ENCODE peak calls at places on chromosomes 5 and 9, in seven cellular contexts. X is effector memory CD4-positive, alpha-beta T cell; S is AG04450; N is stomach; A is H9; G is sigmoid colon; Q is psoas muscle. L is an unnamed sample. For H3K9me3, the result is how much of the 10 kb centered on the place peaks cover.

GRCh38 chr9:71638627-71639026 is 129.7 kb downstream of the CEMIP2 start:
- DNase-seq in X (no peak), S (no peak), N (no peak), A (no peak), G (peak), Q (no peak), L (no peak)

GRCh38 chr5:35294976-35295375 is 64.7 kb upstream of the PRLR start:
- DNase-seq in X (no peak), S (no peak), N (no peak), A (no peak), G (no peak), Q (no peak), L (no peak)

GRCh38 chr5:145825751-145826180 is 9.4 kb downstream of the PRELID2 start:
- DNase-seq in X (no peak), S (no peak), N (no peak), A (no peak), G (no peak), Q (no peak), L (no peak)

GRCh38 chr9:125295642-125296041 is 34.0 kb downstream of the GAPVD1 start:
- DNase-seq in X (no peak), S (no peak), N (peak), A (no peak), G (no peak), Q (no peak), L (no peak)

GRCh38 chr9:136403538-136403914 is 3.6 kb upstream of the SNAPC4 start:
- DNase-seq in X (peak), S (no peak), N (no peak), A (no peak), G (no peak), Q (no peak), L (no peak)

GRCh38 chr5:39716532-39716971 is 291.8 kb upstream of the DAB2 start:
- DNase-seq in X (no peak), S (no peak), N (peak), A (peak), G (no peak), Q (no peak), L (no peak)

GRCh38 chr9:13090588-13090987 is 188.9 kb downstream of the MPDZ start:
- DNase-seq in X (no peak), S (no peak), N (no peak), A (no peak), G (no peak), Q (no peak), L (no peak)

GRCh38 chr5:83548556-83548955 is 77.0 kb downstream of the VCAN start:
- DNase-seq in X (no peak), S (no peak), N (no peak), A (no peak), G (no peak), Q (no peak), L (no peak)

GRCh38 chr9:11142965-11143738 is 530.4 kb upstream of the PTPRD start:
- DNase-seq in X (no peak), S (no peak), N (no peak), A (no peak), G (no peak), Q (no peak), L (no peak)

GRCh38 chr5:132053483-132053882 is 7.0 kb upstream of the IL3 start:
- DNase-seq in X (no peak), S (no peak), N (no peak), A (peak), G (no peak), Q (no peak), L (peak)

GRCh38 chr5:34639852-34640626 is 16.1 kb upstream of the RAI14 start:
- DNase-seq in X (no peak), S (peak), N (no peak), A (no peak), G (no peak), Q (no peak), L (no peak)

GRCh38 chr9:111298831-111299603 is 31.0 kb downstream of the OR2K2 start:
- DNase-seq in X (no peak), S (peak), N (no peak), A (no peak), G (peak), Q (peak), L (peak)

DNA sequence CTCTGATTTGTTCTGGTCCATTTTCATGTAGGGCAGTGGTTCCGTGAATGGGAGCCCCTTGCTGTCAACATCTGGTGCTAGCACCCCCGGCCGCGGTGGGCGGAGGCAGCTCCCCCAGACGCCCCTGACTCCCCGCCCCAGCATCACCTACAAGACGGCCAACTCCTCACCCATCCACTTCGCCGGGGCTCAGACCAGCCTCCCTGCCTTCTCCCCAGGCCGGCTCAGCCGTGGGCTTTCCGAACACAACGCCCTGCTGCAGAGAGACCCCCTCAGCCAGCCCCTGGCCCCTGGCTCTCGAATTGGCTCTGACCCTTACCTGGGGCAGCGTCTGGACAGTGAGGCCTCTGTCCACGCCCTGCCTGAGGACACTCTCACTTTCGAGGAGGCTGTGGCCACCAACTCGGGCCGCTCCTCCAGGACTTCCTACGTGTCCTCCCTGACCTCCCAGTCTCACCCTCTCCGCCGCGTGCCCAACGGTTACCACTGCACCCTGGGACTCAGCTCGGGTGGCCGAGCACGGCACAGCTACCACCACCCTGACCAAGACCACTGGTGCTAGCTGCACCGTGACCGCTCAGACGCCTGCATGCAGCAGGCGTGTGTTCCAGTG is 244.0 kb downstream of the CACNA1B start:
- DNase-seq in X (no peak), S (no peak), N (no peak), A (no peak), G (no peak), Q (no peak), L (no peak)
- H3K9me3 ChIP-seq in X (under half), S (half or more), N (under half), A (half or more), G (under half), Q (under half), L (under half)

DNA sequence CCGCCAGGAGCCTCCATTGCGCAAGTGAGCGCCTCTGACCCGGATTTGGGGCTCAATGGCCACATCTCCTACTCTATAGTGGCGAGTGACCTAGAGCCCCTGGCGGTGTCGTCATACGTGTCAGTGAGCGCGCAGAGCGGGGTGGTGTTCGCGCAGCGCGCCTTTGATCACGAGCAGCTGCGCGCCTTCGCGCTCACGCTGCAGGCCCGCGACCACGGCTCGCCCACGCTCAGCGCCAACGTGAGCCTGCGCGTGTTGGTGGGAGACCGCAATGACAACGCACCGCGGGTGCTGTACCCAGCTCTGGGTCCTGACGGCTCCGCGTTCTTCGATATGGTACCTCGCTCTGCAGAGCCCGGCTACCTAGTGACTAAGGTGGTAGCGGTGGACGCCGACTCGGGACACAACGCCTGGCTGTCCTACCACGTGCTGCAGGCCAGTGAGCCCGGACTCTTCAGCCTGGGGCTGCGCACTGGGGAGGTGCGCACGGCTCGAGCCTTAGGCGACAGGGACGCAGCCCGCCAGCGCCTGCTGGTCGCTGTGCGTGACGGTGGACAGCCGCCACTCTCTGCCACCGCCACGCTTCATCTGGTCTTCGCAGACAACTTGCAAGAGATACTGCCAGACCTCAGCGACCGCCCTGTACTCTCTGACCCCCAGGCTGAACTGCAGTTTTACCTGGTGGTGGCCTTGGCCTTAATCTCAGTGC is 1.9 kb downstream of the PCDHGB6 start:
- DNase-seq in X (no peak), S (no peak), N (no peak), A (no peak), G (peak), Q (no peak), L (no peak)
- H3K9me3 ChIP-seq in X (under half), S (half or more), N (half or more), A (under half), G (half or more), Q (under half), L (under half)

GRCh38 chr5:141422742-141423291 is 2.0 kb downstream of the PCDHGA11 start:
- DNase-seq in X (no peak), S (no peak), N (no peak), A (no peak), G (no peak), Q (no peak), L (no peak)

GRCh38 chr5:141419074-141419880 is 1.6 kb upstream of the PCDHGA11 start:
- DNase-seq in X (no peak), S (no peak), N (no peak), A (peak), G (no peak), Q (no peak), L (no peak)

GRCh38 chr5:141421489-141421855 is 621 bp downstream of the PCDHGA11 start:
- DNase-seq in X (no peak), S (no peak), N (no peak), A (no peak), G (no peak), Q (no peak), L (no peak)

DNA sequence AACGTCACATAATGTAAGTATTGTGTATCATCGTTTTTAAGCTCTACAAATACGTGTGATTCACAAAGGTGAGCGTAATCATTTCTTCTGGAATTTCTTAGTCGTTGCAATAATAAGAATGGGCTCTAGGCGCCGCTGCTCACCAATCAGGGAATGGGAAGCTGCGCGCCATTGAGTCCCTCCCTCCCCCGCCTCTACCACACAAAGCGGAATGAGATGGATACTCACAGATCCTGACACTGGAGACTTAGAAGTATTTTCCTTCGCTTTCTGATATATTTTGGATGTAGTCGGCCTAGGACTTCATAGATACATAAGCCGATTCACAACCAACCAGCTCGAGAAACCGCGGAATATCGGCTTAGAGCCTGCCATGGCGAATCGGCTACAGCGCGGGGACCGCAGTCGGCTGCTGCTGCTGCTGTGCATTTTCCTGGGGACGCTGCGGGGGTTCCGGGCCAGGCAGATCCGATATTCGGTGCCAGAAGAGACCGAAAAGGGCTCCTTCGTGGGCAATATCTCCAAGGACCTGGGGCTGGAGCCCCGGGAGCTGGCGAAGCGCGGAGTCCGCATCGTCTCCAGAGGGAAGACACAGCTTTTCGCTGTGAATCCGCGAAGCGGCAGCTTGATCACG is at the start of gene PCDHGA11:
- DNase-seq in X (no peak), S (no peak), N (no peak), A (peak), G (no peak), Q (peak), L (no peak)
- H3K9me3 ChIP-seq in X (under half), S (half or more), N (half or more), A (under half), G (half or more), Q (under half), L (under half)

DNA sequence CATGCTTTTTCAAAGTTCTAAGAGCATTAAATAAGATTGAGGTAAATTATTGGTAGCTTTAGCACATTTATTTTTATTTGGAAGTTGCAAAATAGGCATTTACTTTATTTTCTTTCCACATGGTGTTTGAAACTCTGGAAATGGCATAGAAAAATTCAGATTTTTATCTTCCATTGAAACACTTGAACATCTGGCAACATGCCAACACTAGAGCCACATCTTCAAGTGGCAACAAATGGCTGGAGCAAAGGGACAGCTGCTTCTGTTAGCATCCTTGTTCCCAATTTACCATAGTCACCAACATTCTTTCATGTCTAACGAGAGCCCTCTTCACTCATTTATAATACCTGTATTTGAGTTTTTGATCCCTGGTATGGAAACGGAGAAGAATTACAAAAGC is 539.9 kb downstream of the ZNF608 start:
- DNase-seq in X (no peak), S (no peak), N (no peak), A (no peak), G (no peak), Q (no peak), L (no peak)
- H3K9me3 ChIP-seq in X (under half), S (under half), N (under half), A (under half), G (under half), Q (under half), L (under half)

DNA sequence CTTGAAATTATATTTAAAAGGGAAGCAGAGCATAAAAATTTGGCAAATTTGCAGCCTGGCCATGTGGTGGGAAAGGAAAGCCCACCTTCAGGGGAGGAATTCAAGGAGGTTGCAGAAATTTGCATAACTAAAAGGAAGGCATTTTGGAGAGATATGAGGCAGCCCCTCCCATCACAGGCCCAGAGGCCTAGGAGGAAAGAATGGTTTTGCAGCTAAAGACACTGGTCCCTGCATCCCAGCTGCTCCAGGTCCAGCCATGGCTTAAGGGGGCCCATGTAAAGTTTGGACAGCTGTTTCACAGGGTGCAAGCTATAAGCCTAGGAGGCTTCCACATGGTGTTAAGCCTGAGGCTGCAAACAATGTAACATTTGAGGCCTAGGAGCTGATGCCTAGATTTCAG is 212.5 kb downstream of the NNT start:
- DNase-seq in X (no peak), S (no peak), N (no peak), A (no peak), G (no peak), Q (no peak), L (no peak)
- H3K9me3 ChIP-seq in X (under half), S (under half), N (under half), A (under half), G (under half), Q (under half), L (under half)

DNA sequence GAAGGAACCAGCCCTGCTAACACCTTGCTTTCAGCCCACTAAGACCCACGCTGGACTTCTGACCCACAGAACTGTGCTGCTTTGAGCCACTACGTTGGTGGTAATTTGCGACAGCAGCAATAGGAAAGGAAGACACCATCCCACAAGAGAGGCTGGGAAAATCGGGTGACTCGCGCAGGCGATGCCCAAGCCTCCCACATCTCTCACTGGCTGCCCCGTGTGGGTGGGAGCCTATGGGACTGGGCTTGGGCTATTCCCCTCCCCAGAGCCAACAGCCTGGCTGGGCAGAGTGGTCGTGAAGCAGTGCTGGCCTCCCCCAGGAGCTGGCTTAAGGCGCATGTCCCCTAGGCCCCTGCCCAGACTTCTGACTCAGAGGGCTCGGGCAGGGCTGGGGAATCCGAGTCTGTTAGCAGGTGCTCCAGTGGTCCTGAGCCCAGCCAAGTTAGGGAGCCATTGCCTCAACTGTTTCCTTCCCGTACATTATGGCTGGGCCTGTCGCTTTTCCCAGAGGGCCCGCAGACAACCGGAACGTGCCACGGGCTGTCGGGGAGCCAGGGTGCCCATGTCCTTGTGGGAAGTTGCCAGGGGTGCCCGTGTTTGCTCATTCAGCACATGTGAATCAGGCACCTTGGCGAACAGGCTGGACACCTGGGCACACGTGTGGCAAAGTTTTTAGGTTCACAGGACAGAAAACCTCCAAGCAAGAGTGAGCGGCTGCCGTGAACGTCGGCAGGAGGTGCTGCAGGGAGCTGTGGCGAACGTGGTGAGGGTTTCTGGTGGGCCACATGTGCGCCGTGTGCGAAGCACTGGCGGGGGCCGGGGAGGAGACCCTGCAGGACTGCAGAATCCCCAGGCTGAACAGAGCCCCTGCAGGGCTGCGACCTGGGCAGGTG is 7.0 kb upstream of the RASGEF1C start:
- DNase-seq in X (no peak), S (no peak), N (no peak), A (no peak), G (no peak), Q (no peak), L (no peak)
- H3K9me3 ChIP-seq in X (under half), S (under half), N (half or more), A (under half), G (under half), Q (under half), L (under half)

DNA sequence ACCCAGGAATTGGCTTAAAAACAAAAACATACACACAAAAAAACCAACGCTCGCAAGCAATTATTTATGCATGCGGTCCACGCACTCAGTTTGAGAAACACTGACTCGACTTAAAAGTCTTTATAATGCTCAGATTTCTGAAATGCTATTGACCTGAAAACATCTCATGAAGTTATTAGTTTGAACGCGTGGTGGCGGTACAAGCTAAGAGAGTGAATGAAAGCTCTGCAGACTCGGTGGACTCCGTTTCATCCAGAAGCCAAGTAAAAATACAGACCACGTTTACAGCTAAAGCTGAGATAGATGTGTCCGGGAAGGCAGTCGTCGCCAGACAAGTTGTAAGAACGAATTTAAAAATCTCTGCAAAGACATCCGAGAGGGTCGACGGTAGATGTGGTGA is at the start of gene PCDHB6:
- DNase-seq in X (no peak), S (no peak), N (no peak), A (no peak), G (no peak), Q (no peak), L (no peak)
- H3K9me3 ChIP-seq in X (under half), S (under half), N (half or more), A (under half), G (under half), Q (under half), L (under half)

GRCh38 chr9:98333703-98334582 is 78.5 kb upstream of the TBC1D2 start:
- DNase-seq in X (no peak), S (peak), N (no peak), A (no peak), G (no peak), Q (no peak), L (no peak)
- H3K9me3 ChIP-seq in X (under half), S (under half), N (under half), A (under half), G (under half), Q (under half), L (under half)